ENCODE peak calls at places on chromosomes 2 and 18, in eight cellular contexts. One of them, this sample, is unnamed.

GRCh38 chr18:306608-307255 is 38.9 kb upstream of the THOC1 start:
- DNase-seq in brain microvascular endothelial cell: no peak
- DNase-seq in transverse colon: no peak
- DNase-seq in coronary artery: no peak
- DNase-seq in lower lobe of right lung: no peak
- DNase-seq in thoracic aorta: no peak
- DNase-seq in CD4-positive, alpha-beta T cell: no peak
- DNase-seq in upper lobe of right lung: no peak
- DNase-seq in this sample: no peak

GRCh38 chr2:64260817-64261216 is 116.6 kb upstream of the PELI1 start:
- DNase-seq in brain microvascular endothelial cell: no peak
- DNase-seq in transverse colon: peak
- DNase-seq in coronary artery: no peak
- DNase-seq in lower lobe of right lung: peak
- DNase-seq in thoracic aorta: no peak
- DNase-seq in CD4-positive, alpha-beta T cell: no peak
- DNase-seq in upper lobe of right lung: peak
- DNase-seq in this sample: peak

GRCh38 chr2:149160701-149161217 is 122.3 kb downstream of the LYPD6B start:
- DNase-seq in brain microvascular endothelial cell: no peak
- DNase-seq in transverse colon: no peak
- DNase-seq in coronary artery: no peak
- DNase-seq in lower lobe of right lung: no peak
- DNase-seq in thoracic aorta: no peak
- DNase-seq in CD4-positive, alpha-beta T cell: peak
- DNase-seq in upper lobe of right lung: no peak
- DNase-seq in this sample: no peak

GRCh38 chr2:10580170-10580539 is 109.6 kb downstream of the NOL10 start:
- DNase-seq in brain microvascular endothelial cell: no peak
- DNase-seq in transverse colon: no peak
- DNase-seq in coronary artery: no peak
- DNase-seq in lower lobe of right lung: no peak
- DNase-seq in thoracic aorta: no peak
- DNase-seq in CD4-positive, alpha-beta T cell: no peak
- DNase-seq in upper lobe of right lung: no peak
- DNase-seq in this sample: no peak

GRCh38 chr2:203835420-203835819 is 32.2 kb upstream of the CTLA4 start:
- DNase-seq in brain microvascular endothelial cell: no peak
- DNase-seq in transverse colon: no peak
- DNase-seq in coronary artery: no peak
- DNase-seq in lower lobe of right lung: no peak
- DNase-seq in thoracic aorta: no peak
- DNase-seq in CD4-positive, alpha-beta T cell: no peak
- DNase-seq in upper lobe of right lung: no peak
- DNase-seq in this sample: no peak

GRCh38 chr18:61569176-61569892 is 236.1 kb downstream of the CDH20 start:
- DNase-seq in brain microvascular endothelial cell: peak
- DNase-seq in transverse colon: no peak
- DNase-seq in coronary artery: no peak
- DNase-seq in lower lobe of right lung: no peak
- DNase-seq in thoracic aorta: no peak
- DNase-seq in CD4-positive, alpha-beta T cell: no peak
- DNase-seq in upper lobe of right lung: no peak
- DNase-seq in this sample: no peak

GRCh38 chr2:36329746-36330145 is 25.8 kb upstream of the CRIM1 start:
- DNase-seq in brain microvascular endothelial cell: peak
- DNase-seq in transverse colon: no peak
- DNase-seq in coronary artery: no peak
- DNase-seq in lower lobe of right lung: no peak
- DNase-seq in thoracic aorta: no peak
- DNase-seq in CD4-positive, alpha-beta T cell: no peak
- DNase-seq in upper lobe of right lung: no peak
- DNase-seq in this sample: no peak

GRCh38 chr18:36412778-36413177 is 115.3 kb downstream of the FHOD3 start:
- DNase-seq in brain microvascular endothelial cell: no peak
- DNase-seq in transverse colon: no peak
- DNase-seq in coronary artery: no peak
- DNase-seq in lower lobe of right lung: no peak
- DNase-seq in thoracic aorta: no peak
- DNase-seq in CD4-positive, alpha-beta T cell: no peak
- DNase-seq in upper lobe of right lung: no peak
- DNase-seq in this sample: no peak

GRCh38 chr2:237791977-237792727 is 6.4 kb upstream of the RBM44 start:
- DNase-seq in brain microvascular endothelial cell: no peak
- DNase-seq in transverse colon: no peak
- DNase-seq in coronary artery: no peak
- DNase-seq in lower lobe of right lung: no peak
- DNase-seq in thoracic aorta: no peak
- DNase-seq in CD4-positive, alpha-beta T cell: no peak
- DNase-seq in upper lobe of right lung: no peak
- DNase-seq in this sample: no peak

GRCh38 chr2:191617589-191617988 is 60.3 kb upstream of the NABP1 start:
- DNase-seq in brain microvascular endothelial cell: no peak
- DNase-seq in transverse colon: no peak
- DNase-seq in coronary artery: no peak
- DNase-seq in lower lobe of right lung: no peak
- DNase-seq in thoracic aorta: no peak
- DNase-seq in CD4-positive, alpha-beta T cell: peak
- DNase-seq in upper lobe of right lung: no peak
- DNase-seq in this sample: no peak

GRCh38 chr18:46385124-46385523 is 271.9 kb downstream of the LOXHD1 start:
- DNase-seq in brain microvascular endothelial cell: no peak
- DNase-seq in transverse colon: no peak
- DNase-seq in coronary artery: no peak
- DNase-seq in lower lobe of right lung: no peak
- DNase-seq in thoracic aorta: no peak
- DNase-seq in CD4-positive, alpha-beta T cell: no peak
- DNase-seq in upper lobe of right lung: no peak
- DNase-seq in this sample: no peak

GRCh38 chr2:118969734-118970395 is 27.9 kb downstream of the MARCO start:
- DNase-seq in brain microvascular endothelial cell: no peak
- DNase-seq in transverse colon: no peak
- DNase-seq in coronary artery: no peak
- DNase-seq in lower lobe of right lung: no peak
- DNase-seq in thoracic aorta: no peak
- DNase-seq in CD4-positive, alpha-beta T cell: no peak
- DNase-seq in upper lobe of right lung: no peak
- DNase-seq in this sample: no peak

GRCh38 chr18:48639772-48640432 is 101.1 kb downstream of the CTIF start:
- DNase-seq in brain microvascular endothelial cell: no peak
- DNase-seq in transverse colon: no peak
- DNase-seq in coronary artery: no peak
- DNase-seq in lower lobe of right lung: no peak
- DNase-seq in thoracic aorta: no peak
- DNase-seq in CD4-positive, alpha-beta T cell: no peak
- DNase-seq in upper lobe of right lung: peak
- DNase-seq in this sample: no peak

GRCh38 chr18:7898181-7898580 is 331.1 kb downstream of the PTPRM start:
- DNase-seq in brain microvascular endothelial cell: no peak
- DNase-seq in transverse colon: no peak
- DNase-seq in coronary artery: no peak
- DNase-seq in lower lobe of right lung: no peak
- DNase-seq in thoracic aorta: no peak
- DNase-seq in CD4-positive, alpha-beta T cell: no peak
- DNase-seq in upper lobe of right lung: no peak
- DNase-seq in this sample: no peak
- H3K27ac ChIP-seq in brain microvascular endothelial cell: no peak
- H3K27ac ChIP-seq in transverse colon: no peak
- H3K27ac ChIP-seq in coronary artery: no peak
- H3K27ac ChIP-seq in lower lobe of right lung: peak
- H3K27ac ChIP-seq in thoracic aorta: no peak
- H3K27ac ChIP-seq in CD4-positive, alpha-beta T cell: no peak
- H3K27ac ChIP-seq in upper lobe of right lung: no peak
- H3K27ac ChIP-seq in this sample: no peak

DNA sequence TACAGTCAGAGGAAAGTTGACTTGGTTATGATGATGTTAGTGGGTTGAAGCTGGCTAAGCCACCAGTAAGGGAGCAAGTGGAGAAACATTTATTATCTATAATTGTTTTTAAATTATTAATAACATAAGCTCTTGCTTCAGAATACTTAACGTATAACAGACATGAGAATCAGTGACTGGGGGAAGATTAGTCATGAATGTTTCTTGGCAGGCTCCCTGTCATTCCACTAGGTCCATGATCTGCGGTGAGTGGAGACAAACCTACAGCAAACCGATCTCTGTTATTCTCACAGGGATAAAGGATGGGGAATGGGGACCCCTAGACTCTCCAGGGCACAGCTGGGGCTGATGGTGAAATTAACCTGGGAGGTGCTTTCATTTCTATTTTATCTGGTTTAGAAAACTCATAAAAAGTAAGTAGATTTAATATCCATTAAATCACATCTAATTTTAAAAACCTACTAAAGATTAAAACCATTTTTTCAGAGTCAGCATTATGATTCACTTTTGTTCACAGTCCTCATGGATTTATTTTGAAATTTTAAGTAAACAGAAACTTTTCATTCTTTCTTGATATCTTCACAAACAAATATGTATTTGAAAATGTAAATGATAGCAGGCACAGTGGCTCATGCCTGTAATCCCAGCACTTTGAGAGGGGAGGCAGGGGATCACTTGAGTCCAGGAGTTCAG is 420.3 kb downstream of the PTPRM start:
- DNase-seq in brain microvascular endothelial cell: peak
- DNase-seq in transverse colon: no peak
- DNase-seq in coronary artery: no peak
- DNase-seq in lower lobe of right lung: no peak
- DNase-seq in thoracic aorta: no peak
- DNase-seq in CD4-positive, alpha-beta T cell: no peak
- DNase-seq in upper lobe of right lung: no peak
- DNase-seq in this sample: no peak
- H3K27ac ChIP-seq in brain microvascular endothelial cell: peak
- H3K27ac ChIP-seq in transverse colon: no peak
- H3K27ac ChIP-seq in coronary artery: no peak
- H3K27ac ChIP-seq in lower lobe of right lung: no peak
- H3K27ac ChIP-seq in thoracic aorta: no peak
- H3K27ac ChIP-seq in CD4-positive, alpha-beta T cell: no peak
- H3K27ac ChIP-seq in upper lobe of right lung: no peak
- H3K27ac ChIP-seq in this sample: no peak

GRCh38 chr2:63122921-63123320 is 72.3 kb downstream of the OTX1 start:
- DNase-seq in brain microvascular endothelial cell: no peak
- DNase-seq in transverse colon: no peak
- DNase-seq in coronary artery: no peak
- DNase-seq in lower lobe of right lung: no peak
- DNase-seq in thoracic aorta: no peak
- DNase-seq in CD4-positive, alpha-beta T cell: no peak
- DNase-seq in upper lobe of right lung: no peak
- DNase-seq in this sample: no peak

GRCh38 chr2:63124850-63125249 is 74.2 kb downstream of the OTX1 start:
- DNase-seq in brain microvascular endothelial cell: no peak
- DNase-seq in transverse colon: no peak
- DNase-seq in coronary artery: no peak
- DNase-seq in lower lobe of right lung: no peak
- DNase-seq in thoracic aorta: no peak
- DNase-seq in CD4-positive, alpha-beta T cell: no peak
- DNase-seq in upper lobe of right lung: no peak
- DNase-seq in this sample: no peak

GRCh38 chr2:63124209-63124608 is 73.6 kb downstream of the OTX1 start:
- DNase-seq in brain microvascular endothelial cell: no peak
- DNase-seq in transverse colon: no peak
- DNase-seq in coronary artery: no peak
- DNase-seq in lower lobe of right lung: no peak
- DNase-seq in thoracic aorta: no peak
- DNase-seq in CD4-positive, alpha-beta T cell: no peak
- DNase-seq in upper lobe of right lung: no peak
- DNase-seq in this sample: no peak

DNA sequence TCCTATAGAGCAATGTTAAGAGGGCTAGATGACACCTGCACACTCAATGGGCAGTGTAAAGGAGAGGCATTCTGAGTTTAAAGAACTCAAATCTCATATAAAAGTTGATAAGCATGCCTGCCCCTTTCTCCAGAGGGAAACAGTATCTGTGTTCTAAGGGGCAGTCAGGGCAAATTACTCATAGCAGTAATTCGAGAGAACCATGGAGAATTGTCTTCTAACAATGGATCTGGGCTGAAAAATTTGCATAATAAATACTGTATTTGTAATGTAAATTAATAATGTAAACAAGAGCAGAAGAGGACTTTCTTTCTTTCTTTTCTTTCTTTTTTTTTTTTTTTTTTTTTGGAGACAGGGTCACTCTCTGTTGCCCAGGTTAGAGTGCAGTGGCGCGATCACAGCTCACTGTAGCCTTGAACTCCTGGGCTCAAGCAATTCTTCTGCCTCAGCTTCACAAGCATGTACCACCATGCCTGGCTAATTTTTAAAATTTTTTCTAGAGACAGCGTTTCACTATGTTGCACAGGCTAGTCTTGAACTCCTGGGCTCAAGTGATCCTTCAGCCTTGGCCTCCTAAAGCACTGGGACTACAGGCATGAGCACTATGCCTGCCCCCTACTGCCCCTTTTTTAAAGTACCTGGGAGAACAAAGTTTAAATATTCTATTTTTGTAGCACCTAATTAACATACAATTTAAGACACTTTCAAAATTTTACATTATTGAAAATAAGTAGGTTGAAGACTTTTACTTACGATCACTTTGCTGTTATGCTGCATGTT is 70.6 kb downstream of the OTX1 start:
- DNase-seq in brain microvascular endothelial cell: no peak
- DNase-seq in transverse colon: no peak
- DNase-seq in coronary artery: no peak
- DNase-seq in lower lobe of right lung: no peak
- DNase-seq in thoracic aorta: no peak
- DNase-seq in CD4-positive, alpha-beta T cell: no peak
- DNase-seq in upper lobe of right lung: no peak
- DNase-seq in this sample: no peak
- H3K27ac ChIP-seq in brain microvascular endothelial cell: no peak
- H3K27ac ChIP-seq in transverse colon: no peak
- H3K27ac ChIP-seq in coronary artery: no peak
- H3K27ac ChIP-seq in lower lobe of right lung: no peak
- H3K27ac ChIP-seq in thoracic aorta: no peak
- H3K27ac ChIP-seq in CD4-positive, alpha-beta T cell: no peak
- H3K27ac ChIP-seq in upper lobe of right lung: no peak
- H3K27ac ChIP-seq in this sample: no peak

GRCh38 chr2:138689705-138690104 is 90.5 kb downstream of the NXPH2 start:
- DNase-seq in brain microvascular endothelial cell: no peak
- DNase-seq in transverse colon: no peak
- DNase-seq in coronary artery: no peak
- DNase-seq in lower lobe of right lung: no peak
- DNase-seq in thoracic aorta: no peak
- DNase-seq in CD4-positive, alpha-beta T cell: no peak
- DNase-seq in upper lobe of right lung: no peak
- DNase-seq in this sample: no peak
- H3K27ac ChIP-seq in brain microvascular endothelial cell: no peak
- H3K27ac ChIP-seq in transverse colon: no peak
- H3K27ac ChIP-seq in coronary artery: no peak
- H3K27ac ChIP-seq in lower lobe of right lung: no peak
- H3K27ac ChIP-seq in thoracic aorta: no peak
- H3K27ac ChIP-seq in CD4-positive, alpha-beta T cell: no peak
- H3K27ac ChIP-seq in upper lobe of right lung: no peak
- H3K27ac ChIP-seq in this sample: no peak

This sample was measured in substantia nigra.